ENCODE peak calls at places on chromosomes 13 and 19, in six cellular contexts. One of them, this sample, is unnamed.

GRCh38 chr19:19661675-19662251 is 1.7 kb downstream of the ATP13A1 start:
- DNase-seq in cardiac muscle cell: no peak
- DNase-seq in pancreas: no peak
- DNase-seq in foreskin fibroblast: no peak
- DNase-seq in stromal cell of bone marrow: no peak
- DNase-seq in GM23338: no peak
- DNase-seq in this sample: no peak

GRCh38 chr19:5048727-5049553 is 80.0 kb downstream of the KDM4B start:
- DNase-seq in cardiac muscle cell: no peak
- DNase-seq in pancreas: no peak
- DNase-seq in foreskin fibroblast: peak
- DNase-seq in stromal cell of bone marrow: no peak
- DNase-seq in GM23338: no peak
- DNase-seq in this sample: no peak

GRCh38 chr19:40604647-40605200 is 3.6 kb downstream of the LTBP4 start:
- DNase-seq in cardiac muscle cell: no peak
- DNase-seq in pancreas: no peak
- DNase-seq in foreskin fibroblast: no peak
- DNase-seq in stromal cell of bone marrow: no peak
- DNase-seq in GM23338: no peak
- DNase-seq in this sample: no peak

GRCh38 chr19:46714523-46715106 is 2.3 kb downstream of the PRKD2 start:
- DNase-seq in cardiac muscle cell: no peak
- DNase-seq in pancreas: no peak
- DNase-seq in foreskin fibroblast: no peak
- DNase-seq in stromal cell of bone marrow: no peak
- DNase-seq in GM23338: no peak
- DNase-seq in this sample: no peak

GRCh38 chr13:103839460-103839859 is 773.2 kb upstream of the SLC10A2 start:
- DNase-seq in cardiac muscle cell: no peak
- DNase-seq in pancreas: no peak
- DNase-seq in foreskin fibroblast: no peak
- DNase-seq in stromal cell of bone marrow: no peak
- DNase-seq in GM23338: no peak
- DNase-seq in this sample: no peak

GRCh38 chr19:45901912-45902650 is at the start of gene MYPOP:
- DNase-seq in cardiac muscle cell: peak
- DNase-seq in pancreas: no peak
- DNase-seq in foreskin fibroblast: no peak
- DNase-seq in stromal cell of bone marrow: no peak
- DNase-seq in GM23338: peak
- DNase-seq in this sample: peak

GRCh38 chr19:33814181-33815165 is 17.8 kb downstream of the KCTD15 start:
- DNase-seq in cardiac muscle cell: no peak
- DNase-seq in pancreas: peak
- DNase-seq in foreskin fibroblast: no peak
- DNase-seq in stromal cell of bone marrow: no peak
- DNase-seq in GM23338: no peak
- DNase-seq in this sample: no peak

GRCh38 chr19:1295169-1296012 is 9.7 kb downstream of the EFNA2 start:
- DNase-seq in cardiac muscle cell: peak
- DNase-seq in pancreas: no peak
- DNase-seq in foreskin fibroblast: no peak
- DNase-seq in stromal cell of bone marrow: no peak
- DNase-seq in GM23338: peak
- DNase-seq in this sample: no peak

GRCh38 chr19:14369399-14370168 is 11.7 kb upstream of the ADGRE5 start:
- DNase-seq in cardiac muscle cell: peak
- DNase-seq in pancreas: no peak
- DNase-seq in foreskin fibroblast: no peak
- DNase-seq in stromal cell of bone marrow: peak
- DNase-seq in GM23338: no peak
- DNase-seq in this sample: no peak

GRCh38 chr13:97231832-97232201 is 9.7 kb downstream of the MBNL2 start:
- DNase-seq in cardiac muscle cell: no peak
- DNase-seq in pancreas: no peak
- DNase-seq in foreskin fibroblast: no peak
- DNase-seq in stromal cell of bone marrow: no peak
- DNase-seq in GM23338: no peak
- DNase-seq in this sample: no peak

GRCh38 chr19:36638862-36639510 is 27.7 kb downstream of the ZNF461 start:
- DNase-seq in cardiac muscle cell: no peak
- DNase-seq in pancreas: no peak
- DNase-seq in foreskin fibroblast: no peak
- DNase-seq in stromal cell of bone marrow: no peak
- DNase-seq in GM23338: peak
- DNase-seq in this sample: no peak

GRCh38 chr13:98133949-98134348 is 8.9 kb upstream of the FARP1 start:
- DNase-seq in cardiac muscle cell: no peak
- DNase-seq in pancreas: no peak
- DNase-seq in foreskin fibroblast: no peak
- DNase-seq in stromal cell of bone marrow: no peak
- DNase-seq in GM23338: no peak
- DNase-seq in this sample: no peak

GRCh38 chr19:50419022-50419579 is 363 bp downstream of the SPIB start:
- DNase-seq in cardiac muscle cell: no peak
- DNase-seq in pancreas: no peak
- DNase-seq in foreskin fibroblast: peak
- DNase-seq in stromal cell of bone marrow: no peak
- DNase-seq in GM23338: peak
- DNase-seq in this sample: no peak

GRCh38 chr19:51660975-51661600 is 14.5 kb upstream of the SIGLEC14 start:
- DNase-seq in cardiac muscle cell: peak
- DNase-seq in pancreas: peak
- DNase-seq in foreskin fibroblast: peak
- DNase-seq in stromal cell of bone marrow: peak
- DNase-seq in GM23338: peak
- DNase-seq in this sample: peak

GRCh38 chr19:13120817-13121216 is 2.8 kb downstream of the NACC1 start:
- DNase-seq in cardiac muscle cell: no peak
- DNase-seq in pancreas: no peak
- DNase-seq in foreskin fibroblast: no peak
- DNase-seq in stromal cell of bone marrow: no peak
- DNase-seq in GM23338: no peak
- DNase-seq in this sample: peak

GRCh38 chr13:108483981-108484380 is 145.4 kb upstream of the MYO16 start:
- DNase-seq in cardiac muscle cell: no peak
- DNase-seq in pancreas: no peak
- DNase-seq in foreskin fibroblast: no peak
- DNase-seq in stromal cell of bone marrow: no peak
- DNase-seq in GM23338: no peak
- DNase-seq in this sample: no peak

GRCh38 chr13:27120011-27120410 is 51.6 kb downstream of the USP12 start:
- DNase-seq in cardiac muscle cell: no peak
- DNase-seq in pancreas: no peak
- DNase-seq in foreskin fibroblast: no peak
- DNase-seq in stromal cell of bone marrow: no peak
- DNase-seq in GM23338: no peak
- DNase-seq in this sample: no peak

GRCh38 chr13:107005577-107005976 is 437.6 kb upstream of the ARGLU1 start:
- DNase-seq in cardiac muscle cell: no peak
- DNase-seq in pancreas: no peak
- DNase-seq in foreskin fibroblast: no peak
- DNase-seq in stromal cell of bone marrow: no peak
- DNase-seq in GM23338: no peak
- DNase-seq in this sample: no peak

GRCh38 chr13:113452942-113453901 is at the start of gene ADPRHL1:
- DNase-seq in cardiac muscle cell: peak
- DNase-seq in pancreas: no peak
- DNase-seq in foreskin fibroblast: peak
- DNase-seq in stromal cell of bone marrow: no peak
- DNase-seq in GM23338: no peak
- DNase-seq in this sample: no peak